ENCODE peak calls at places on chromosome 17, in nine cellular contexts. Y is transverse colon, F is body of pancreas, H is A549, L is HCT116, G is heart left ventricle, D is gastrocnemius medialis, A is breast epithelium, U is ovary. C is an unnamed sample.

GRCh38 chr17:6970992-6971391 is 24.9 kb upstream of the ALOX12 start:
- DNase-seq in Y (no peak), F (no peak), H (no peak), L (no peak), G (no peak), D (no peak), A (no peak), U (no peak), C (no peak)

GRCh38 chr17:64418506-64419339 is 28.1 kb upstream of the PECAM1 start:
- DNase-seq in Y (no peak), F (peak), H (peak), L (peak), G (no peak), D (no peak), A (no peak), U (no peak), C (no peak)

GRCh38 chr17:60577147-60577925 is 22.7 kb upstream of the PPM1D start:
- DNase-seq in Y (peak), F (peak), H (no peak), L (no peak), G (no peak), D (peak), A (no peak), U (no peak), C (no peak)

GRCh38 chr17:5035356-5035755 is at the start of gene SLC52A1:
- DNase-seq in Y (peak), F (no peak), H (peak), L (no peak), G (no peak), D (no peak), A (no peak), U (no peak), C (no peak)

GRCh38 chr17:66008680-66009079 is 183.3 kb downstream of the CEP112 start:
- DNase-seq in Y (no peak), F (no peak), H (no peak), L (no peak), G (no peak), D (no peak), A (no peak), U (no peak), C (no peak)

GRCh38 chr17:83146347-83146746 is 66.9 kb downstream of the METRNL start:
- DNase-seq in Y (no peak), F (no peak), H (no peak), L (no peak), G (no peak), D (no peak), A (peak), U (no peak), C (no peak)

GRCh38 chr17:82097187-82097918 is 683 bp downstream of the FASN start:
- DNase-seq in Y (peak), F (peak), H (peak), L (no peak), G (peak), D (no peak), A (no peak), U (peak), C (peak)

GRCh38 chr17:81644496-81644895 is 7.5 kb downstream of the TSPAN10 start:
- DNase-seq in Y (no peak), F (no peak), H (no peak), L (no peak), G (no peak), D (no peak), A (no peak), U (no peak), C (no peak)

GRCh38 chr17:28999216-28999615 is 6.6 kb downstream of the SEZ6 start:
- DNase-seq in Y (no peak), F (no peak), H (no peak), L (no peak), G (no peak), D (no peak), A (no peak), U (no peak), C (no peak)

GRCh38 chr17:14471052-14471451 is 170.2 kb downstream of the HS3ST3B1 start:
- DNase-seq in Y (peak), F (no peak), H (peak), L (no peak), G (no peak), D (no peak), A (no peak), U (no peak), C (no peak)

GRCh38 chr17:81804559-81805399 is 829 bp downstream of the GCGR start:
- DNase-seq in Y (no peak), F (no peak), H (peak), L (no peak), G (no peak), D (no peak), A (no peak), U (no peak), C (no peak)

GRCh38 chr17:73400915-73401545 is 89.2 kb upstream of the CDC42EP4 start:
- DNase-seq in Y (no peak), F (no peak), H (no peak), L (no peak), G (no peak), D (no peak), A (no peak), U (no peak), C (no peak)

GRCh38 chr17:4753392-4753791 is 13.7 kb upstream of the CXCL16 start:
- DNase-seq in Y (no peak), F (no peak), H (no peak), L (no peak), G (no peak), D (no peak), A (no peak), U (no peak), C (no peak)

GRCh38 chr17:1147664-1148063 is 32.1 kb downstream of the ABR start:
- DNase-seq in Y (peak), F (peak), H (peak), L (peak), G (no peak), D (no peak), A (peak), U (no peak), C (peak)

GRCh38 chr17:30021708-30022317 is 80.4 kb downstream of the EFCAB5 start:
- DNase-seq in Y (no peak), F (peak), H (peak), L (peak), G (no peak), D (no peak), A (no peak), U (no peak), C (peak)

GRCh38 chr17:8159459-8160223 is 3.1 kb downstream of the VAMP2 start:
- DNase-seq in Y (no peak), F (no peak), H (no peak), L (no peak), G (no peak), D (no peak), A (no peak), U (no peak), C (no peak)

GRCh38 chr17:31068291-31068690 is 26.5 kb upstream of the NF1 start:
- DNase-seq in Y (peak), F (peak), H (no peak), L (peak), G (no peak), D (peak), A (no peak), U (no peak), C (no peak)

GRCh38 chr17:43142153-43142552 is 17.0 kb upstream of the BRCA1 start:
- DNase-seq in Y (no peak), F (peak), H (no peak), L (no peak), G (no peak), D (no peak), A (no peak), U (no peak), C (no peak)

GRCh38 chr17:67293251-67294203 is 48.5 kb upstream of the HELZ start:
- DNase-seq in Y (peak), F (peak), H (peak), L (peak), G (peak), D (peak), A (no peak), U (peak), C (peak)
- TF ChIP-seq CTCF in Y (peak), F (peak), H (peak), L (peak), G (peak), D (peak), A (peak), U (peak), C (peak)

GRCh38 chr17:76547183-76547641 is 7.4 kb downstream of the PRCD start:
- DNase-seq in Y (peak), F (peak), H (peak), L (no peak), G (no peak), D (peak), A (no peak), U (peak), C (peak)
- H3K27ac ChIP-seq in Y (no peak), F (peak), H (peak), L (no peak), G (peak), D (peak), A (no peak), U (no peak), C (no peak)

DNA sequence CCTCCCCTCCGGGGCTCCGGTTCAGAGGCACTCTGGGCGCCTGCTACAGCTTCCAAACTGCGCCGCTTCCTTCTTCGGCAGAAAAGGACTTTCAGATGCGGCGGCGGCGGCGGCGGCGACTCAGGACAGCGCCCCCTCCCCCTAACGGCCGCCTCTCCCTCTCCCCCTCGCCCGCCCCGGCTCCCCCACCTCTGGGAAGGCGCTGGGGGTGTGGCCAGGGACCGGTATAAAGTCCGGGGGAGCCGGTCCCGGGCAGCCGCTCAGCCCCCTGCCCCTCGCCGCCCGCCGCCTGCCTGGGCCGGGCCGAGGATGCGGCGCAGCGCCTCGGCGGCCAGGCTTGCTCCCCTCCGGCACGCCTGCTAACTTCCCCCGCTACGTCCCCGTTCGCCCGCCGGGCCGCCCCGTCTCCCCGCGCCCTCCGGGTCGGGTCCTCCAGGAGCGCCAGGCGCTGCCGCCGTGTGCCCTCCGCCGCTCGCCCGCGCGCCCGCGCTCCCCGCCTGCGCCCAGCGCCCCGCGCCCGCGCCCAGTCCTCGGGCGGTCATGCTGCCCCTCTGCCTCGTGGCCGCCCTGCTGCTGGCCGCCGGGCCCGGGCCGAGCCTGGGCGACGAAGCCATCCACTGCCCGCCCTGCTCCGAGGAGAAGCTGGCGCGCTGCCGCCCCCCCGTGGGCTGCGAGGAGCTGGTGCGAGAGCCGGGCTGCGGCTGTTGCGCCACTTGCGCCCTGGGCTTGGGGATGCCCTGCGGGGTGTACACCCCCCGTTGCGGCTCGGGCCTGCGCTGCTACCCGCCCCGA is at the start of gene IGFBP4:
- DNase-seq in Y (peak), F (peak), H (peak), L (no peak), G (peak), D (peak), A (peak), U (peak), C (peak)
- TF ChIP-seq POLR2A in Y (peak), F (peak), H (peak), L (no peak), G (peak), D (peak), A (peak), U (peak), C (peak)

GRCh38 chr17:48457080-48457836 is 27.2 kb upstream of the SKAP1 start:
- DNase-seq in Y (peak), F (peak), H (peak), L (peak), G (peak), D (peak), A (peak), U (peak), C (peak)

GRCh38 chr17:48456584-48456983 is 26.6 kb upstream of the SKAP1 start:
- DNase-seq in Y (no peak), F (no peak), H (no peak), L (peak), G (no peak), D (no peak), A (no peak), U (no peak), C (no peak)

GRCh38 chr17:48459070-48459469 is 29.1 kb upstream of the SKAP1 start:
- DNase-seq in Y (no peak), F (no peak), H (no peak), L (no peak), G (no peak), D (no peak), A (no peak), U (no peak), C (no peak)

GRCh38 chr17:48451489-48451888 is 21.5 kb upstream of the SKAP1 start:
- DNase-seq in Y (no peak), F (no peak), H (no peak), L (no peak), G (no peak), D (no peak), A (no peak), U (no peak), C (no peak)

DNA sequence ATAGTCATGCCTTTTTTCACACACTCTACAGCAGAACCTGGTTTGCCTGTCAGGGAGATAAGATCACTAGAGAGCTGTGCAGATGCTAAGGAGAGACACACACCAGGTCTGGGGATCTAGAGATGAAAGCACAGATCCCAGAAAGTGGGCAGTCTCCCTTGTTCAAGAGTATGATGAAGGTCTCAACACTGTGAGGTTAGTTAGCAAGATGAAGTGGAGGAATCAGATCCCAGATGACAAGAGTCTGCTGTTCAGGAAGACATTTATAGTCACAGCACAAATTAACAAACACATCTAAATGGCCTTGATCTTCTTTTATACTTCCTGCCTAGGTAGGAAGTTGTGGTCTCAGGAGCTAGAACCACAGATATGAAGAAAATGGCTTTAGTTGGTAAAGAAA is 23.4 kb upstream of the SKAP1 start:
- DNase-seq in Y (no peak), F (no peak), H (no peak), L (no peak), G (no peak), D (no peak), A (no peak), U (no peak), C (no peak)
- TF ChIP-seq CTCF in Y (no peak), F (no peak), H (no peak), L (no peak), G (no peak), D (no peak), A (no peak), U (no peak), C (no peak)

C was measured in Peyer's patch.